ENCODE peak calls at places on chromosomes 12 and 14, in four cellular contexts. Y is hepatocyte, Z is body of pancreas, I is right atrium auricular region. K is an unnamed sample.

GRCh38 chr12:66189476-66189823 is 436 bp downstream of the IRAK3 start:
- DNase-seq in Y (no peak), Z (no peak), I (no peak), K (no peak)

GRCh38 chr14:50984061-50984710 is 39.9 kb upstream of the PYGL start:
- DNase-seq in Y (no peak), Z (no peak), I (no peak), K (no peak)

GRCh38 chr14:104240426-104241157 is 102.2 kb downstream of the KIF26A start:
- DNase-seq in Y (no peak), Z (peak), I (no peak), K (peak)

GRCh38 chr12:86572455-86572854 is 316.3 kb upstream of the MGAT4C start:
- DNase-seq in Y (no peak), Z (no peak), I (no peak), K (no peak)

GRCh38 chr12:120361506-120362208 is 7.3 kb downstream of the MSI1 start:
- DNase-seq in Y (peak), Z (peak), I (peak), K (no peak)

GRCh38 chr14:36646664-36647416 is 14.8 kb upstream of the PAX9 start:
- DNase-seq in Y (peak), Z (peak), I (no peak), K (no peak)

GRCh38 chr14:32307881-32308582 is 21.1 kb upstream of the AKAP6 start:
- DNase-seq in Y (peak), Z (peak), I (no peak), K (peak)

GRCh38 chr12:96431067-96431466 is 30.8 kb upstream of the CDK17 start:
- DNase-seq in Y (no peak), Z (no peak), I (no peak), K (peak)

GRCh38 chr14:33062881-33063280 is 124.2 kb downstream of the NPAS3 start:
- DNase-seq in Y (no peak), Z (no peak), I (no peak), K (no peak)

GRCh38 chr12:15996254-15996653 is 85.1 kb downstream of the DERA start:
- DNase-seq in Y (peak), Z (peak), I (no peak), K (no peak)

GRCh38 chr12:57157588-57158173 is 10.3 kb upstream of the LRP1-AS start:
- DNase-seq in Y (no peak), Z (no peak), I (no peak), K (no peak)

GRCh38 chr12:3527181-3527580 is 36.2 kb downstream of the PRMT8 start:
- DNase-seq in Y (no peak), Z (no peak), I (no peak), K (no peak)

GRCh38 chr12:8662592-8662991 is at the start of gene MFAP5:
- DNase-seq in Y (no peak), Z (no peak), I (peak), K (no peak)

GRCh38 chr12:18158774-18159557 is 69.0 kb upstream of the RERGL start:
- DNase-seq in Y (peak), Z (peak), I (no peak), K (no peak)

GRCh38 chr12:130335517-130336392 is 1.9 kb upstream of the PIWIL1 start:
- DNase-seq in Y (peak), Z (peak), I (no peak), K (peak)

GRCh38 chr12:51349026-51349425 is 2.5 kb upstream of the CELA1 start:
- DNase-seq in Y (no peak), Z (no peak), I (no peak), K (no peak)

GRCh38 chr12:70919597-70920035 is 922 bp downstream of the PTPRR start:
- DNase-seq in Y (peak), Z (no peak), I (no peak), K (no peak)

GRCh38 chr12:99600388-99600787 is 47.2 kb upstream of the GARIN6 start:
- DNase-seq in Y (no peak), Z (no peak), I (no peak), K (no peak)

GRCh38 chr12:57604454-57605307 is at the start of gene DTX3:
- DNase-seq in Y (peak), Z (peak), I (no peak), K (no peak)

GRCh38 chr12:113063396-113064350 is 7.1 kb downstream of the DTX1 start:
- DNase-seq in Y (no peak), Z (no peak), I (no peak), K (no peak)

GRCh38 chr12:7628401-7628961 is 37.2 kb downstream of the APOBEC1 start:
- DNase-seq in Y (peak), Z (no peak), I (no peak), K (no peak)

GRCh38 chr12:113392988-113393579 is 10.6 kb downstream of the SDS start:
- DNase-seq in Y (no peak), Z (no peak), I (no peak), K (peak)

GRCh38 chr12:71024281-71024680 is 103.7 kb upstream of the PTPRR start:
- DNase-seq in Y (no peak), Z (no peak), I (no peak), K (no peak)

GRCh38 chr12:4353785-4354208 is 25.7 kb downstream of the FGF23 start:
- DNase-seq in Y (peak), Z (peak), I (no peak), K (no peak)

GRCh38 chr12:83432176-83432719 is 745.5 kb downstream of the TMTC2 start:
- DNase-seq in Y (no peak), Z (no peak), I (no peak), K (no peak)

GRCh38 chr12:6200266-6201198 is at the start of gene CD9:
- DNase-seq in Y (peak), Z (peak), I (no peak), K (peak)
- TF ChIP-seq CTCF in Y (no peak), Z (no peak), I (no peak), K (no peak)

GRCh38 chr12:6444704-6445688 is at the start of gene CD27:
- DNase-seq in Y (no peak), Z (no peak), I (no peak), K (no peak)
- H3K4me3 ChIP-seq in Y (no peak), Z (no peak), I (no peak), K (no peak)

GRCh38 chr14:23457587-23458445 is 11.7 kb upstream of the NGDN start:
- DNase-seq in Y (peak), Z (no peak), I (no peak), K (peak)
- TF ChIP-seq CTCF in Y (no peak), Z (no peak), I (no peak), K (no peak)

DNA sequence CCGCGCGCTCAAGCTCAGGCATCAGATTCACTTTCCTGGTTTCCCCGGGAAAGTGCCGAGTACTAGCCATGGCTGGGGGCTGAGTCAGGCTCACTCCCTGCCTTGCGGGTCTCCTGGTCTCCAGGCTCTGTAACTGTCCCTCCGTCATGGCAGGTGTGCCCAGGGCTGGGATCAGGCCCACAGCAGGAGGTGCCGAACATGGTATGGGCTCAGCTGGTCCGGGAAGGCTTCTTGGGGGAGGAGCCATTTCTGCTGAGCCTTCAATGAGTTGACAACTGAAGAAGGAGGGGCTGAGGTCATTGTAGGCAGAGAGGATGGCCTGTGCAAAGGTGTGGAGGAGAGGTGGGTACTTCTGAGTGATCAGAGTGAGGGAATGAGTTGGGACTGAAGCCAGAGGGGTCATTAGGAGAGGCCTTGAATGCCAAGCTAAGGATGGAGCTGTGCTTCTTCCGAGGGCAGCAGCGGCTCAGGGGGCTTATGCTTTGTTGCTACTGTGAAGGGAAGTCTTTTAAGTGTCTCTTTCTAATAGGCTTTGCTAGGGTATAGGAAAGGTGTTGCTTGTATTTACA is 769 bp downstream of the EXOC3L4 start:
- DNase-seq in Y (no peak), Z (no peak), I (no peak), K (no peak)
- H3K4me3 ChIP-seq in Y (no peak), Z (no peak), I (no peak), K (no peak)

K was measured in Caco-2.